ENCODE peak calls at places on chromosome 1, in eight cellular contexts. P, G, M, Z, Q, W, R and X are unnamed samples.

GRCh38 chr1:34265396-34265795 is 88.7 kb downstream of the C1orf94 start:
- DNase-seq in R (no peak), G (no peak), P (no peak), Q (no peak), Z (no peak), M (no peak), W (no peak), X (no peak)

GRCh38 chr1:180311011-180311730 is 81.1 kb downstream of the LHX4 start:
- DNase-seq in R (no peak), W (no peak), Z (no peak), G (no peak), M (no peak), Q (no peak), P (peak), X (no peak)

GRCh38 chr1:203512830-203513578 is 19.1 kb downstream of the OPTC start:
- DNase-seq in Z (no peak), W (peak), Q (no peak), R (no peak), M (no peak), G (no peak), P (peak), X (peak)

GRCh38 chr1:14929547-14930223 is 223.9 kb upstream of the TMEM51 start:
- DNase-seq in R (no peak), M (no peak), P (no peak), W (no peak), G (peak), Z (no peak), Q (no peak), X (no peak)

GRCh38 chr1:10033359-10033845 is 644 bp downstream of the UBE4B start:
- DNase-seq in W (no peak), Q (peak), G (peak), Z (no peak), P (peak), R (peak), M (no peak), X (peak)

GRCh38 chr1:42927274-42927841 is 31.3 kb downstream of the SLC2A1 start:
- DNase-seq in G (no peak), Q (no peak), W (no peak), P (no peak), R (no peak), Z (no peak), M (no peak), X (no peak)

GRCh38 chr1:152359906-152360305 is at the start of gene FLG2:
- DNase-seq in Z (no peak), R (no peak), P (no peak), M (no peak), G (no peak), Q (no peak), W (no peak), X (no peak)

GRCh38 chr1:25990702-25991395 is 7.0 kb downstream of the PAFAH2 start:
- DNase-seq in P (no peak), G (no peak), R (no peak), M (no peak), W (no peak), Z (no peak), Q (no peak), X (no peak)

GRCh38 chr1:106747791-106748190 is 308.7 kb upstream of the PRMT6 start:
- DNase-seq in G (no peak), R (no peak), M (no peak), P (no peak), Q (no peak), W (no peak), Z (no peak), X (no peak)

GRCh38 chr1:27624467-27625233 is 10.3 kb downstream of the FGR start:
- DNase-seq in P (no peak), R (peak), W (no peak), Z (no peak), Q (no peak), M (no peak), G (no peak), X (no peak)

GRCh38 chr1:46491500-46492268 is 2.0 kb downstream of the DMBX1 start:
- DNase-seq in R (no peak), Z (no peak), P (no peak), Q (no peak), M (no peak), W (no peak), G (no peak), X (no peak)

GRCh38 chr1:11654571-11655262 is at the start of gene FBXO44:
- DNase-seq in Z (no peak), R (peak), P (no peak), G (peak), Q (peak), M (peak), W (no peak), X (peak)

GRCh38 chr1:117166076-117166475 is 44.5 kb upstream of the TRIM45 start:
- DNase-seq in R (no peak), Z (no peak), P (no peak), G (no peak), Q (no peak), M (no peak), W (no peak), X (no peak)

GRCh38 chr1:239616686-239617085 is 230.3 kb downstream of the CHRM3 start:
- DNase-seq in M (no peak), R (no peak), Z (no peak), P (no peak), W (peak), Q (no peak), G (no peak), X (no peak)

GRCh38 chr1:230140221-230141001 is 73.4 kb downstream of the GALNT2 start:
- DNase-seq in W (peak), P (no peak), M (no peak), Z (no peak), Q (peak), R (no peak), G (no peak), X (no peak)

GRCh38 chr1:87683557-87683956 is 354.9 kb downstream of the LMO4 start:
- DNase-seq in R (no peak), P (no peak), Q (no peak), Z (no peak), W (no peak), G (no peak), M (no peak), X (no peak)

GRCh38 chr1:205271745-205272144 is 44.0 kb downstream of the TMCC2 start:
- DNase-seq in Z (no peak), R (no peak), G (no peak), M (no peak), Q (no peak), W (no peak), P (no peak), X (no peak)

GRCh38 chr1:82503805-82504204 is 703.1 kb downstream of the ADGRL2 start:
- DNase-seq in W (no peak), R (no peak), Z (no peak), Q (no peak), P (no peak), M (no peak), G (no peak), X (no peak)

GRCh38 chr1:183936791-183937190 is 100.7 kb downstream of the COLGALT2 start:
- DNase-seq in Z (no peak), P (no peak), G (no peak), M (no peak), Q (no peak), W (no peak), R (no peak), X (no peak)

GRCh38 chr1:189141056-189141455 is 1336.6 kb downstream of the BRINP3 start:
- DNase-seq in G (no peak), R (no peak), W (no peak), M (no peak), Q (no peak), P (no peak), Z (no peak), X (no peak)

GRCh38 chr1:229029644-229030235 is 241.2 kb upstream of the RAB4A start:
- DNase-seq in G (no peak), Z (no peak), R (no peak), Q (no peak), M (no peak), W (no peak), P (no peak), X (no peak)

GRCh38 chr1:59779949-59780348 is 34.8 kb upstream of the HOOK1 start:
- DNase-seq in W (no peak), R (no peak), M (no peak), Z (no peak), P (no peak), Q (no peak), G (no peak), X (no peak)

GRCh38 chr1:230186003-230186863 is 119.2 kb downstream of the GALNT2 start:
- DNase-seq in Q (no peak), G (no peak), R (no peak), M (no peak), Z (no peak), P (peak), W (no peak), X (no peak)

GRCh38 chr1:62396871-62397270 is 40.0 kb upstream of the USP1 start:
- DNase-seq in Z (no peak), P (no peak), Q (no peak), W (no peak), R (no peak), M (no peak), G (no peak), X (no peak)

GRCh38 chr1:83836543-83836942 is 162.4 kb downstream of the TTLL7 start:
- DNase-seq in P (no peak), M (no peak), Z (no peak), R (no peak), G (no peak), W (no peak), Q (no peak), X (no peak)

GRCh38 chr1:32888677-32889420 is 2.6 kb downstream of the HPCA start:
- DNase-seq in R (no peak), G (no peak), P (no peak), M (no peak), W (no peak), Z (no peak), Q (no peak), X (no peak)

GRCh38 chr1:169892819-169893644 is 664 bp downstream of the SCYL3 start:
- DNase-seq in W (no peak), Q (no peak), R (peak), M (no peak), Z (no peak), P (peak), G (peak), X (no peak)